ENCODE peak calls at places on chromosomes 5 and 9, in five cellular contexts. L is A549, Y is GM12878, W is K562, K is SK-N-SH. G is an unnamed sample.

GRCh38 chr5:91477408-91477807 is 94.3 kb upstream of the ARRDC3 start:
- DNase-seq in L (no peak), Y (no peak), W (no peak), K (no peak), G (no peak)

GRCh38 chr5:175243441-175243840 is 200.5 kb downstream of the DRD1 start:
- DNase-seq in L (no peak), Y (no peak), W (no peak), K (no peak), G (no peak)

GRCh38 chr9:131591845-131592208 is 46.5 kb downstream of the PRRT1B start:
- DNase-seq in L (no peak), Y (no peak), W (no peak), K (no peak), G (no peak)

GRCh38 chr9:84782228-84782866 is 112.8 kb downstream of the NTRK2 start:
- DNase-seq in L (no peak), Y (no peak), W (no peak), K (no peak), G (peak; percentile 9)

GRCh38 chr9:137318565-137318964 is 16.5 kb upstream of the NRARP start:
- DNase-seq in L (no peak), Y (no peak), W (no peak), K (peak; percentile 29), G (no peak)

GRCh38 chr9:738209-738915 is 103.1 kb upstream of the DMRT1 start:
- DNase-seq in L (peak; percentile 79), Y (no peak), W (no peak), K (no peak), G (peak; percentile 98)

GRCh38 chr9:11038366-11038765 is 425.6 kb upstream of the PTPRD start:
- DNase-seq in L (no peak), Y (no peak), W (no peak), K (no peak), G (no peak)

GRCh38 chr9:69621735-69622460 is 50.3 kb downstream of the APBA1 start:
- DNase-seq in L (no peak), Y (no peak), W (no peak), K (no peak), G (no peak)

GRCh38 chr9:38089387-38090165 is 20.5 kb upstream of the SHB start:
- DNase-seq in L (no peak), Y (no peak), W (no peak), K (no peak), G (no peak)

GRCh38 chr5:144196612-144197011 is 25.9 kb downstream of the KCTD16 start:
- DNase-seq in L (no peak), Y (no peak), W (no peak), K (peak; percentile 25), G (no peak)

GRCh38 chr5:78612227-78613150 is 36.1 kb downstream of the LHFPL2 start:
- DNase-seq in L (no peak), Y (no peak), W (no peak), K (no peak), G (no peak)

GRCh38 chr9:18865542-18865941 is 167.5 kb downstream of the SAXO1 start:
- DNase-seq in L (no peak), Y (no peak), W (no peak), K (no peak), G (peak; percentile 7)

GRCh38 chr5:113005454-113005853 is 28.9 kb downstream of the DCP2 start:
- DNase-seq in L (peak; percentile 22), Y (no peak), W (no peak), K (no peak), G (peak; percentile 67)

GRCh38 chr9:95966303-95966702 is 90.8 kb downstream of the ERCC6L2 start:
- DNase-seq in L (no peak), Y (no peak), W (no peak), K (no peak), G (no peak)
- TF ChIP-seq RAD21 in L (no peak), Y (no peak), W (no peak), K (no peak), G (no peak)

GRCh38 chr9:13974891-13975290 is 339.1 kb downstream of the NFIB start:
- DNase-seq in L (no peak), Y (no peak), W (no peak), K (no peak), G (no peak)
- TF ChIP-seq RCOR1 in L (no peak), Y (no peak), W (no peak), K (no peak), G (no peak)

GRCh38 chr5:131270809-131271208 is 7.0 kb downstream of the CDC42SE2 start:
- DNase-seq in L (no peak), Y (no peak), W (no peak), K (no peak), G (peak; percentile 52)
- TF ChIP-seq RAD21 in L (no peak), Y (no peak), W (no peak), K (no peak), G (no peak)

GRCh38 chr9:110443146-110443877 is 105.6 kb upstream of the TXNDC8 start:
- DNase-seq in L (peak; percentile 19), Y (no peak), W (no peak), K (peak; percentile 67), G (peak; percentile 84)

GRCh38 chr9:110440796-110441195 is 103.1 kb upstream of the TXNDC8 start:
- DNase-seq in L (no peak), Y (no peak), W (no peak), K (no peak), G (no peak)

GRCh38 chr9:110444911-110445310 is 107.2 kb upstream of the TXNDC8 start:
- DNase-seq in L (no peak), Y (no peak), W (no peak), K (no peak), G (peak; percentile 86)

GRCh38 chr9:110443878-110444245 is 106.2 kb upstream of the TXNDC8 start:
- DNase-seq in L (no peak), Y (no peak), W (no peak), K (no peak), G (peak; percentile 80)

GRCh38 chr9:110440161-110440560 is 102.5 kb upstream of the TXNDC8 start:
- DNase-seq in L (no peak), Y (no peak), W (no peak), K (no peak), G (peak; percentile 96)
- TF ChIP-seq RCOR1 in L (no peak), Y (no peak), W (no peak), K (no peak), G (peak; percentile 89)

GRCh38 chr5:66223637-66224036 is 79.5 kb downstream of the SREK1 start:
- DNase-seq in L (peak; percentile 29), Y (no peak), W (peak; percentile 29), K (no peak), G (no peak)
- TF ChIP-seq RAD21 in L (peak; percentile 49), Y (no peak), W (no peak), K (no peak), G (peak; percentile 18)

DNA sequence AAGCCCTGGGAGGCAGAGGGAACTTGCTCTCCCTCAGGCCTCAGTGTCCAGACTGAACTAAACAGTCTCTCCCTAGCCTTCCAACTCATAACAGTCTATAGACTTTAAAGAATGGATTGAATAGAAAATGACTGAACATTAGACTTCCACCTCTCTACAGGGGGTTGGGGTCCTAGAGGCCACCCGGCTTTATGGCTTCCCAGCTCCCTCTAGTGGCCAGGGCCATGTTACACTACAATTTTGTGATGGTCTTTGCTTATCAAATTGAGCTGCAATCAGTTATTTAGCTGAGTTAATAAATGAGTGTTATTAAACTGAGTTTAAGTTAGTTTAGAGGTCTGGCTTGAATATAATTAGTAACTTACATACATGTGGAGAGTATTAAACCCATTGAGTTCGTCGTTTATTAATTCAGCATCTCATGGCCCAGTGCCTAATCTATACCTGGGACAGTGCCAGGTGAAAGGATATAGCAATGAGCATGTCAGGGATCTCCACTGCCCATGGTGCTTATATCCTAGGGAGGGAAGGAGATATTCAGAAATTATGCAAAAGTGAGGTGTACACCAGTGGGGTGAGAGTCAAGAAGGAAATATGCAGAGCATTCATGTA is 105.2 kb downstream of the SH3TC2 start:
- DNase-seq in L (peak; percentile 30), Y (no peak), W (peak; percentile 74), K (peak; percentile 59), G (peak; percentile 43)
- TF ChIP-seq RCOR1 in L (no peak), Y (no peak), W (no peak), K (no peak), G (no peak)

DNA sequence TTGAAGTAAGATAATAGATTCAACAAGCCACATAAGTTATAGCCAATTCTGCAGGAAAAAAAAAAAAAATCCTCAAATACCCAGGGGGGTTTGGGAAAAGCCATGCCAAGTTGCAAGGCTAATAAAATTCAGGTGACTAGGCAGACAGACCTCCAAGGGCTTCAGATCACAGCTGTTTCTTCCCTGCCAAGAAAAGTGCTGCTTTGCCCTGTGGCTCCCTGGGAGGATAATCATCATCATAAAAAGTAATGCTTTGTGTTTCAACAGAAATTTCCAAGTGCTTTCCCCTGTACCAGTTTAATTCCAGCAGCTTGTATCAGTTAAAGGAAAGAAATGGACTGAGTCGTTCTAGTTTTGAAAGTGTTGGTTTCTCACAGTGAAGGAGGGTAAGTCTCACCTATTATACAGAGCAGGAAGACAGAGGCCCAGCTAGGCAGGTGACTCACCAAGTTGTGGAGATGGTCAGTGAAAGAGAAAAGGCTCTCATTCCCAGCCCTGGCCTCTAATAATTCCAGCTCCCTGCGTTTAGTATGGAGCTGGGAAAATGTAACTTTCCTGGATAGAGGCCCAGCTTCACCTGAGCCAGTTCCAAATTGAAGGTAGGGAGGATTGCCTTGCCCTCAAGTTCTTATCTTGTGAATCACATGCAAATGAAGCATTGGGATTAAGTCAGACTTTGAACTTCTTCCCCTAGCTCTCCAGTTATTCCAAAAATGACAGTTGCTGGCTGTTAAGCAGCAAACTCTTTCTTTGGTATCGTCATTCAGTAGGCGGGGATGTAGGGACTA is 263.4 kb downstream of the GRIA1 start:
- DNase-seq in L (no peak), Y (no peak), W (no peak), K (no peak), G (no peak)
- TF ChIP-seq RAD21 in L (no peak), Y (no peak), W (no peak), K (no peak), G (no peak)

GRCh38 chr5:126043684-126044083 is 379.5 kb upstream of the GRAMD2B start:
- DNase-seq in L (no peak), Y (no peak), W (no peak), K (no peak), G (no peak)

GRCh38 chr5:126046996-126047395 is 376.2 kb upstream of the GRAMD2B start:
- DNase-seq in L (no peak), Y (no peak), W (no peak), K (no peak), G (no peak)

GRCh38 chr5:126046275-126046674 is 376.9 kb upstream of the GRAMD2B start:
- DNase-seq in L (no peak), Y (no peak), W (no peak), K (no peak), G (no peak)

GRCh38 chr5:126044931-126045565 is 378.2 kb upstream of the GRAMD2B start:
- DNase-seq in L (no peak), Y (no peak), W (no peak), K (no peak), G (no peak)

GRCh38 chr5:126044111-126044668 is 379.0 kb upstream of the GRAMD2B start:
- DNase-seq in L (no peak), Y (no peak), W (no peak), K (peak; percentile 58), G (peak; percentile 37)
- TF ChIP-seq RCOR1 in L (no peak), Y (no peak), W (no peak), K (peak; percentile 85), G (no peak)

G was measured in IMR-90.